ENCODE peak calls at places on chromosomes 3 and 15, in four cellular contexts. J, N, F and Q are unnamed samples.

GRCh38 chr3:65573548-65574116 is 465.1 kb downstream of the MAGI1 start:
- DNase-seq in J (no peak), N (no peak), F (no peak), Q (no peak)

GRCh38 chr3:42377681-42378080 is 32.7 kb downstream of the LYZL4 start:
- DNase-seq in F (no peak), J (no peak), N (no peak), Q (no peak)

GRCh38 chr15:70817266-70817665 is 36.7 kb downstream of the LARP6 start:
- DNase-seq in J (no peak), N (no peak), F (no peak), Q (no peak)

GRCh38 chr15:40863660-40864285 is 10.3 kb downstream of the RHOV start:
- DNase-seq in N (no peak), J (no peak), F (no peak), Q (no peak)

GRCh38 chr3:180048840-180049239 is 12.1 kb upstream of the PEX5L start:
- DNase-seq in J (no peak), N (no peak), F (no peak), Q (no peak)

GRCh38 chr3:110318108-110318507 is 753.5 kb upstream of the NECTIN3 start:
- DNase-seq in F (no peak), N (no peak), J (no peak), Q (no peak)

GRCh38 chr3:117059990-117060338 is 350.4 kb downstream of the TUSC7 start:
- DNase-seq in N (no peak), J (no peak), F (no peak), Q (peak; percentile 64)

GRCh38 chr3:146160233-146160963 is 586 bp downstream of the PLOD2 start:
- DNase-seq in N (peak; percentile 27), F (no peak), J (no peak), Q (peak; percentile 55)

GRCh38 chr3:126146525-126147146 is 33.8 kb downstream of the ALDH1L1 start:
- DNase-seq in J (no peak), N (no peak), F (no peak), Q (no peak)

GRCh38 chr3:104673981-104674380 is 692.7 kb upstream of the ALCAM start:
- DNase-seq in J (no peak), F (no peak), N (no peak), Q (no peak)

GRCh38 chr3:153330891-153331290 is 168.9 kb downstream of the RAP2B start:
- DNase-seq in N (no peak), J (no peak), F (no peak), Q (no peak)

GRCh38 chr3:115487972-115488371 is 135.3 kb upstream of the GAP43 start:
- DNase-seq in J (no peak), N (no peak), F (no peak), Q (no peak)

GRCh38 chr3:13379191-13379830 is 40.8 kb downstream of the NUP210 start:
- DNase-seq in F (no peak), N (no peak), J (no peak), Q (no peak)

GRCh38 chr3:63911395-63911900 is 735 bp downstream of the SCAANT1 start:
- DNase-seq in F (no peak), J (no peak), N (no peak), Q (no peak)

GRCh38 chr15:39833515-39833981 is 50.9 kb upstream of the FSIP1 start:
- DNase-seq in J (no peak), N (no peak), F (no peak), Q (no peak)

GRCh38 chr3:22170370-22170769 is 419.4 kb upstream of the ZNF385D start:
- DNase-seq in F (no peak), N (no peak), J (no peak), Q (no peak)

GRCh38 chr15:41558400-41559238 is at the start of gene TYRO3:
- DNase-seq in J (peak; percentile 59), N (peak; percentile 63), F (peak; percentile 69), Q (peak; percentile 63)

GRCh38 chr3:155585384-155585783 is 159.5 kb downstream of the PLCH1 start:
- DNase-seq in J (no peak), F (no peak), N (no peak), Q (no peak)

GRCh38 chr15:52113708-52114107 is 1.1 kb upstream of the BCL2L10 start:
- DNase-seq in F (no peak), N (no peak), J (no peak), Q (no peak)

GRCh38 chr15:60414016-60414682 is 16.4 kb upstream of the ANXA2 start:
- DNase-seq in F (no peak), N (no peak), J (no peak), Q (peak; percentile 56)

GRCh38 chr3:105473521-105474223 is 107.0 kb downstream of the ALCAM start:
- DNase-seq in F (no peak), N (no peak), J (no peak), Q (no peak)